ENCODE peak calls at places on chromosomes 4 and X, in seven cellular contexts. One of them, this sample, is unnamed.

GRCh38 chrX:125132274-125132673 is 187.4 kb upstream of the TEX13C start:
- DNase-seq in SK-N-SH: peak; percentile 14
- DNase-seq in transverse colon: no peak
- DNase-seq in Panc1: no peak
- DNase-seq in prostate gland: no peak
- DNase-seq in endothelial cell of umbilical vein: no peak
- DNase-seq in suprapubic skin: no peak
- DNase-seq in this sample: no peak

GRCh38 chrX:39456894-39457600 is 640.7 kb downstream of the BCOR start:
- DNase-seq in SK-N-SH: no peak
- DNase-seq in transverse colon: no peak
- DNase-seq in Panc1: no peak
- DNase-seq in prostate gland: no peak
- DNase-seq in endothelial cell of umbilical vein: no peak
- DNase-seq in suprapubic skin: no peak
- DNase-seq in this sample: no peak

GRCh38 chrX:45602151-45602550 is 401.5 kb upstream of the DIPK2B start:
- DNase-seq in SK-N-SH: no peak
- DNase-seq in transverse colon: no peak
- DNase-seq in Panc1: no peak
- DNase-seq in prostate gland: no peak
- DNase-seq in endothelial cell of umbilical vein: no peak
- DNase-seq in suprapubic skin: no peak
- DNase-seq in this sample: no peak

GRCh38 chr4:174256277-174256713 is 27.2 kb downstream of the FBXO8 start:
- DNase-seq in SK-N-SH: no peak
- DNase-seq in transverse colon: no peak
- DNase-seq in Panc1: no peak
- DNase-seq in prostate gland: no peak
- DNase-seq in endothelial cell of umbilical vein: peak; percentile 15
- DNase-seq in suprapubic skin: no peak
- DNase-seq in this sample: no peak

GRCh38 chr4:98786866-98787265 is 128.5 kb upstream of the TSPAN5 start:
- DNase-seq in SK-N-SH: no peak
- DNase-seq in transverse colon: no peak
- DNase-seq in Panc1: no peak
- DNase-seq in prostate gland: no peak
- DNase-seq in endothelial cell of umbilical vein: peak; percentile 32
- DNase-seq in suprapubic skin: no peak
- DNase-seq in this sample: no peak

GRCh38 chr4:13302876-13303275 is 181.3 kb downstream of the RAB28 start:
- DNase-seq in SK-N-SH: no peak
- DNase-seq in transverse colon: no peak
- DNase-seq in Panc1: no peak
- DNase-seq in prostate gland: no peak
- DNase-seq in endothelial cell of umbilical vein: no peak
- DNase-seq in suprapubic skin: no peak
- DNase-seq in this sample: no peak

GRCh38 chr4:143225167-143225566 is 40.5 kb downstream of the USP38 start:
- DNase-seq in SK-N-SH: no peak
- DNase-seq in transverse colon: no peak
- DNase-seq in Panc1: no peak
- DNase-seq in prostate gland: no peak
- DNase-seq in endothelial cell of umbilical vein: no peak
- DNase-seq in suprapubic skin: no peak
- DNase-seq in this sample: no peak

GRCh38 chr4:88242144-88242543 is 42.2 kb downstream of the PPM1K start:
- DNase-seq in SK-N-SH: no peak
- DNase-seq in transverse colon: no peak
- DNase-seq in Panc1: no peak
- DNase-seq in prostate gland: no peak
- DNase-seq in endothelial cell of umbilical vein: no peak
- DNase-seq in suprapubic skin: no peak
- DNase-seq in this sample: no peak

GRCh38 chrX:49002091-49002935 is at the start of gene GRIPAP1:
- DNase-seq in SK-N-SH: peak; percentile 90
- DNase-seq in transverse colon: peak; percentile 72
- DNase-seq in Panc1: peak; percentile 67
- DNase-seq in prostate gland: peak; percentile 46
- DNase-seq in endothelial cell of umbilical vein: peak; percentile 78
- DNase-seq in suprapubic skin: peak; percentile 77
- DNase-seq in this sample: peak; percentile 90

DNA sequence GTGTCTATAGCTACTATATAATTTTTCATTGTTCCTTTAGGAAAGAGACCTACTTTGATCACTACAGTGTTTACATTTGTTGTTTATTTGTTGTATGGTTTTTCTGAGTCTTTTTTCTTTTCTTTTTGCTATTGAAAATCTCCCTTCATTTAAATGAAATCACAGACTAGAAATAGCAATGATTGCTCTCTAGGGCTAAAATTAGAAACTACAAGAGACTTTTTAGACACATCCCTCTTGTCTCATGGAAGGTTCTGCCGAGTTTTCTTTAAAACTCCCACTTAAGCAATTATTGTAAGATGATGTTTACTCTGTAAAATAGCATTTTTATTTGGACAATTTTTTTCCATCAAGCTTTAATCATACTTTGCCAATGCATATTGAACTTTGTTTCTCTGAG is 136.6 kb downstream of the PALLD start:
- DNase-seq in SK-N-SH: no peak
- DNase-seq in transverse colon: no peak
- DNase-seq in Panc1: no peak
- DNase-seq in prostate gland: no peak
- DNase-seq in endothelial cell of umbilical vein: no peak
- DNase-seq in suprapubic skin: no peak
- DNase-seq in this sample: no peak
- H3K4me1 ChIP-seq in SK-N-SH: peaks cover 22% of the 10 kb centered on the region
- H3K4me1 ChIP-seq in transverse colon: peaks cover 4% of the 10 kb centered on the region
- H3K4me1 ChIP-seq in Panc1: no peaks in the 10 kb centered on the region
- H3K4me1 ChIP-seq in prostate gland: no peaks in the 10 kb centered on the region
- H3K4me1 ChIP-seq in endothelial cell of umbilical vein: peaks cover 34% of the 10 kb centered on the region
- H3K4me1 ChIP-seq in suprapubic skin: peaks cover 48% of the 10 kb centered on the region
- H3K4me1 ChIP-seq in this sample: peaks cover 9% of the 10 kb centered on the region

GRCh38 chrX:20124964-20125363 is 8.3 kb upstream of the MAP7D2 start:
- DNase-seq in SK-N-SH: no peak
- DNase-seq in transverse colon: no peak
- DNase-seq in Panc1: no peak
- DNase-seq in prostate gland: no peak
- DNase-seq in endothelial cell of umbilical vein: no peak
- DNase-seq in suprapubic skin: no peak
- DNase-seq in this sample: no peak
- H3K9me3 ChIP-seq in SK-N-SH: no peaks in the 10 kb centered on the region
- H3K9me3 ChIP-seq in transverse colon: no peaks in the 10 kb centered on the region
- H3K9me3 ChIP-seq in Panc1: no peaks in the 10 kb centered on the region
- H3K9me3 ChIP-seq in prostate gland: no peaks in the 10 kb centered on the region
- H3K9me3 ChIP-seq in endothelial cell of umbilical vein: no peaks in the 10 kb centered on the region
- H3K9me3 ChIP-seq in suprapubic skin: no peaks in the 10 kb centered on the region
- H3K9me3 ChIP-seq in this sample: no peaks in the 10 kb centered on the region

GRCh38 chrX:20089845-20090244 is 26.9 kb downstream of the MAP7D2 start:
- DNase-seq in SK-N-SH: no peak
- DNase-seq in transverse colon: no peak
- DNase-seq in Panc1: no peak
- DNase-seq in prostate gland: no peak
- DNase-seq in endothelial cell of umbilical vein: no peak
- DNase-seq in suprapubic skin: no peak
- DNase-seq in this sample: no peak

GRCh38 chrX:20091499-20091898 is 25.2 kb downstream of the MAP7D2 start:
- DNase-seq in SK-N-SH: no peak
- DNase-seq in transverse colon: no peak
- DNase-seq in Panc1: no peak
- DNase-seq in prostate gland: no peak
- DNase-seq in endothelial cell of umbilical vein: no peak
- DNase-seq in suprapubic skin: no peak
- DNase-seq in this sample: no peak
- TF ChIP-seq POLR2AphosphoS5 in SK-N-SH: no peak
- TF ChIP-seq POLR2AphosphoS5 in transverse colon: no peak
- TF ChIP-seq POLR2AphosphoS5 in Panc1: no peak
- TF ChIP-seq POLR2AphosphoS5 in prostate gland: no peak
- TF ChIP-seq POLR2AphosphoS5 in endothelial cell of umbilical vein: no peak
- TF ChIP-seq POLR2AphosphoS5 in suprapubic skin: no peak
- TF ChIP-seq POLR2AphosphoS5 in this sample: no peak

DNA sequence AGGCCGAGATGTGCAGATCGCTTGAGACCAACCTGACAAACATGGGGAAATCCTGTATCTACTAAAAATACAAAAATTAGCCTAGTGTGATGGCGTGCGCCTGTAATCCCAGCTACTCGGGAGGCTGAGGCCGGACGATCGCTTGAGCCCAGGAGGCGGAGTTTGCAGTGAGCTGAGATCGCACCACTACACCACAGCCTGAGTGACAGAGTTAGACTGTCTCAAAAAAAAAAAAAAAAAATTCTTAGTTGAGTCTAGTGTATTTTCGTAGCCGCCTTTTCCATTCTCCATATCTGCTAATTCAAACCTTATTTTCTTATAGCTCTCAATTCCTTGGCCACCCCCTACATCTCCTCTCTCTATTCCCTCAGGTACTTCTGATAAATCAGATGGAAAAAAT is 978 bp downstream of the POLR2B start:
- DNase-seq in SK-N-SH: no peak
- DNase-seq in transverse colon: peak; percentile 31
- DNase-seq in Panc1: no peak
- DNase-seq in prostate gland: no peak
- DNase-seq in endothelial cell of umbilical vein: peak; percentile 44
- DNase-seq in suprapubic skin: no peak
- DNase-seq in this sample: no peak
- H3K4me1 ChIP-seq in SK-N-SH: peaks cover 10% of the 10 kb centered on the region
- H3K4me1 ChIP-seq in transverse colon: peaks cover 35% of the 10 kb centered on the region
- H3K4me1 ChIP-seq in Panc1: peaks cover 13% of the 10 kb centered on the region
- H3K4me1 ChIP-seq in prostate gland: peaks cover 5% of the 10 kb centered on the region
- H3K4me1 ChIP-seq in endothelial cell of umbilical vein: peaks cover 37% of the 10 kb centered on the region
- H3K4me1 ChIP-seq in suprapubic skin: peaks cover 54% of the 10 kb centered on the region
- H3K4me1 ChIP-seq in this sample: peaks cover 50% of the 10 kb centered on the region

GRCh38 chrX:12159799-12160198 is 21.5 kb downstream of the FRMPD4 start:
- DNase-seq in SK-N-SH: no peak
- DNase-seq in transverse colon: no peak
- DNase-seq in Panc1: no peak
- DNase-seq in prostate gland: no peak
- DNase-seq in endothelial cell of umbilical vein: no peak
- DNase-seq in suprapubic skin: no peak
- DNase-seq in this sample: no peak

DNA sequence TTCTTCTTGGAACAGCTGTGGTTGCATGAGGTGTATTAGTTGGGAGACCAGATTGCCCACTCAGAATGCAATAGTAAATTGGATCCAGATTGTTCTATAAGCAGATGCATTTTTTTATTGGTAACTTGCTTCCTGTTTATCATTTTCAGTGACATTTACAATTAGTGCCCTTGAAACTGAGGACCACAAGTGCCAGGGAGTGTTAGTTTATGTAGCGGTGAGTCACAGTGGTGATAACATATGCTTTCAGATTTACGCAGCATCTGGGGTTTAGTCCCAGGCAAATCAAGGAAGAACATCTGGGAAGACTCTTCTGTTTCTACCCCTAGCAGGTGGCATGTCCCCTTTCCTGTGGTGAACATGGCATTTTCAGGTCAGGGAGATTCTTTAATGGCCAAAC is 24.1 kb downstream of the FRMPD4 start:
- DNase-seq in SK-N-SH: no peak
- DNase-seq in transverse colon: no peak
- DNase-seq in Panc1: no peak
- DNase-seq in prostate gland: no peak
- DNase-seq in endothelial cell of umbilical vein: no peak
- DNase-seq in suprapubic skin: no peak
- DNase-seq in this sample: no peak
- H3K9me3 ChIP-seq in SK-N-SH: no peaks in the 10 kb centered on the region
- H3K9me3 ChIP-seq in transverse colon: no peaks in the 10 kb centered on the region
- H3K9me3 ChIP-seq in Panc1: no peaks in the 10 kb centered on the region
- H3K9me3 ChIP-seq in prostate gland: no peaks in the 10 kb centered on the region
- H3K9me3 ChIP-seq in endothelial cell of umbilical vein: no peaks in the 10 kb centered on the region
- H3K9me3 ChIP-seq in suprapubic skin: no peaks in the 10 kb centered on the region
- H3K9me3 ChIP-seq in this sample: no peaks in the 10 kb centered on the region

GRCh38 chr4:122921971-122922876 is at the start of gene NUDT6:
- DNase-seq in SK-N-SH: peak; percentile 79
- DNase-seq in transverse colon: peak; percentile 61
- DNase-seq in Panc1: no peak
- DNase-seq in prostate gland: peak; percentile 31
- DNase-seq in endothelial cell of umbilical vein: peak; percentile 70
- DNase-seq in suprapubic skin: peak; percentile 68
- DNase-seq in this sample: peak; percentile 89
- TF ChIP-seq POLR2AphosphoS5 in SK-N-SH: peak; percentile 36
- TF ChIP-seq POLR2AphosphoS5 in transverse colon: no peak
- TF ChIP-seq POLR2AphosphoS5 in Panc1: peak; percentile 32
- TF ChIP-seq POLR2AphosphoS5 in prostate gland: no peak
- TF ChIP-seq POLR2AphosphoS5 in endothelial cell of umbilical vein: peak; percentile 69
- TF ChIP-seq POLR2AphosphoS5 in suprapubic skin: no peak
- TF ChIP-seq POLR2AphosphoS5 in this sample: no peak

DNA sequence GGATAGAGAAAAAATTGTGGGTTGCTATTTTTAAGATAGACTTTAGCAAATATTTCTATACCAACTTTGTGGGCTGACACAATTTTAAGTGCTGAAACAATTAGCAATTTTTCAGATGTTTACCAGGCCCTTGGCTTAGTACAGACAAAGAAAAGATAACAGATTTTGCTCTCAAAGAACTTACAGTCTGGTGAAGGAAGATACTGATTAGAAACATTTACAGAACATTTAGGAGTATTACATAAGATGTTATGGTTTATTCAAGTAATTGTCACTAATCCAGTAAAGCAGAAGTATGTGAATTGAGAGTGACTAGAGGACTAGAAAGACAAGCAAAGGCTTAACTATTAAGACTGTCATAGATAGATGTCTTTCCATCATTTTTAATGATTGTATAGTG is 35.3 kb upstream of the NDUFC1 start:
- DNase-seq in SK-N-SH: no peak
- DNase-seq in transverse colon: no peak
- DNase-seq in Panc1: no peak
- DNase-seq in prostate gland: no peak
- DNase-seq in endothelial cell of umbilical vein: no peak
- DNase-seq in suprapubic skin: no peak
- DNase-seq in this sample: no peak
- H3K4me1 ChIP-seq in SK-N-SH: no peaks in the 10 kb centered on the region
- H3K4me1 ChIP-seq in transverse colon: no peaks in the 10 kb centered on the region
- H3K4me1 ChIP-seq in Panc1: no peaks in the 10 kb centered on the region
- H3K4me1 ChIP-seq in prostate gland: no peaks in the 10 kb centered on the region
- H3K4me1 ChIP-seq in endothelial cell of umbilical vein: no peaks in the 10 kb centered on the region
- H3K4me1 ChIP-seq in suprapubic skin: no peaks in the 10 kb centered on the region
- H3K4me1 ChIP-seq in this sample: peaks cover 14% of the 10 kb centered on the region

GRCh38 chrX:28997716-28998115 is 410.5 kb downstream of the IL1RAPL1 start:
- DNase-seq in SK-N-SH: no peak
- DNase-seq in transverse colon: no peak
- DNase-seq in Panc1: no peak
- DNase-seq in prostate gland: no peak
- DNase-seq in endothelial cell of umbilical vein: no peak
- DNase-seq in suprapubic skin: no peak
- DNase-seq in this sample: no peak
- H3K9me3 ChIP-seq in SK-N-SH: no peaks in the 10 kb centered on the region
- H3K9me3 ChIP-seq in transverse colon: no peaks in the 10 kb centered on the region
- H3K9me3 ChIP-seq in Panc1: no peaks in the 10 kb centered on the region
- H3K9me3 ChIP-seq in prostate gland: no peaks in the 10 kb centered on the region
- H3K9me3 ChIP-seq in endothelial cell of umbilical vein: no peaks in the 10 kb centered on the region
- H3K9me3 ChIP-seq in suprapubic skin: no peaks in the 10 kb centered on the region
- H3K9me3 ChIP-seq in this sample: no peaks in the 10 kb centered on the region

GRCh38 chrX:44068043-44068442 is 94.9 kb upstream of the NDP start:
- DNase-seq in SK-N-SH: no peak
- DNase-seq in transverse colon: no peak
- DNase-seq in Panc1: no peak
- DNase-seq in prostate gland: no peak
- DNase-seq in endothelial cell of umbilical vein: no peak
- DNase-seq in suprapubic skin: no peak
- DNase-seq in this sample: no peak

GRCh38 chrX:44072631-44073030 is 99.4 kb upstream of the NDP start:
- DNase-seq in SK-N-SH: no peak
- DNase-seq in transverse colon: no peak
- DNase-seq in Panc1: no peak
- DNase-seq in prostate gland: no peak
- DNase-seq in endothelial cell of umbilical vein: no peak
- DNase-seq in suprapubic skin: no peak
- DNase-seq in this sample: no peak

GRCh38 chrX:44071070-44071645 is 98.0 kb upstream of the NDP start:
- DNase-seq in SK-N-SH: no peak
- DNase-seq in transverse colon: no peak
- DNase-seq in Panc1: no peak
- DNase-seq in prostate gland: no peak
- DNase-seq in endothelial cell of umbilical vein: no peak
- DNase-seq in suprapubic skin: no peak
- DNase-seq in this sample: no peak

GRCh38 chrX:44071847-44072545 is 98.8 kb upstream of the NDP start:
- DNase-seq in SK-N-SH: no peak
- DNase-seq in transverse colon: no peak
- DNase-seq in Panc1: no peak
- DNase-seq in prostate gland: no peak
- DNase-seq in endothelial cell of umbilical vein: no peak
- DNase-seq in suprapubic skin: no peak
- DNase-seq in this sample: no peak
- TF ChIP-seq POLR2AphosphoS5 in SK-N-SH: no peak
- TF ChIP-seq POLR2AphosphoS5 in transverse colon: no peak
- TF ChIP-seq POLR2AphosphoS5 in Panc1: no peak
- TF ChIP-seq POLR2AphosphoS5 in prostate gland: no peak
- TF ChIP-seq POLR2AphosphoS5 in endothelial cell of umbilical vein: no peak
- TF ChIP-seq POLR2AphosphoS5 in suprapubic skin: no peak
- TF ChIP-seq POLR2AphosphoS5 in this sample: no peak